ENCODE peak calls at places on chromosome 2, in eight cellular contexts. L is naive thymus-derived CD4-positive, alpha-beta T cell; S is esophagus muscularis mucosa; O is IMR-90; A is tibial artery; Z is gastrocnemius medialis; K is ovary; F is HCT116. C is an unnamed sample. For H3K4me1, the result is how much of the 10 kb centered on the place peaks cover.

GRCh38 chr2:68357608-68358337 is 7.3 kb upstream of the PLEK start:
- DNase-seq in L (no peak), S (no peak), O (peak), A (no peak), Z (peak), K (no peak), F (peak), C (peak)

GRCh38 chr2:122191331-122191730 is 435.9 kb downstream of the TSN start:
- DNase-seq in L (no peak), S (no peak), O (no peak), A (no peak), Z (no peak), K (no peak), F (peak), C (peak)

GRCh38 chr2:178271629-178272333 is 77.5 kb downstream of the OSBPL6 start:
- DNase-seq in L (no peak), S (no peak), O (peak), A (peak), Z (peak), K (peak), F (no peak), C (no peak)

GRCh38 chr2:105376789-105377231 is 22.0 kb downstream of the FHL2 start:
- DNase-seq in L (no peak), S (no peak), O (peak), A (no peak), Z (no peak), K (peak), F (no peak), C (no peak)

GRCh38 chr2:200585730-200586643 is at the start of gene AOX1:
- DNase-seq in L (no peak), S (peak), O (peak), A (peak), Z (peak), K (peak), F (no peak), C (no peak)

GRCh38 chr2:158685646-158686045 is 109.5 kb upstream of the DAPL1 start:
- DNase-seq in L (no peak), S (no peak), O (no peak), A (no peak), Z (no peak), K (no peak), F (no peak), C (no peak)

GRCh38 chr2:86017901-86018896 is 87.5 kb downstream of the POLR1A start:
- DNase-seq in L (no peak), S (no peak), O (peak), A (peak), Z (peak), K (no peak), F (no peak), C (no peak)

GRCh38 chr2:9836074-9836473 is 7.2 kb upstream of the TAF1B start:
- DNase-seq in L (no peak), S (no peak), O (no peak), A (no peak), Z (no peak), K (no peak), F (no peak), C (no peak)

GRCh38 chr2:235217814-235218213 is 266.0 kb downstream of the SH3BP4 start:
- DNase-seq in L (no peak), S (peak), O (peak), A (no peak), Z (no peak), K (no peak), F (no peak), C (no peak)

GRCh38 chr2:71783215-71783614 is 329.9 kb downstream of the DYSF start:
- DNase-seq in L (no peak), S (no peak), O (peak), A (no peak), Z (no peak), K (no peak), F (no peak), C (no peak)

GRCh38 chr2:241238693-241239198 is 50.3 kb downstream of the ANO7 start:
- DNase-seq in L (no peak), S (no peak), O (no peak), A (no peak), Z (no peak), K (no peak), F (no peak), C (no peak)

GRCh38 chr2:39379643-39380524 is 57.2 kb downstream of the MAP4K3 start:
- DNase-seq in L (no peak), S (no peak), O (peak), A (no peak), Z (no peak), K (no peak), F (peak), C (no peak)

GRCh38 chr2:122565364-122565763 is 809.9 kb downstream of the TSN start:
- DNase-seq in L (no peak), S (no peak), O (no peak), A (no peak), Z (no peak), K (no peak), F (no peak), C (no peak)

GRCh38 chr2:215879977-215880940 is 133.1 kb downstream of the MREG start:
- DNase-seq in L (no peak), S (no peak), O (peak), A (no peak), Z (no peak), K (no peak), F (no peak), C (no peak)

GRCh38 chr2:85765081-85765731 is 11.4 kb downstream of the ATOH8 start:
- DNase-seq in L (no peak), S (no peak), O (no peak), A (no peak), Z (no peak), K (no peak), F (no peak), C (no peak)

GRCh38 chr2:74415762-74416395 is 5.5 kb downstream of the C2orf81 start:
- DNase-seq in L (no peak), S (no peak), O (no peak), A (no peak), Z (no peak), K (no peak), F (no peak), C (no peak)

GRCh38 chr2:54598347-54599325 is 124.8 kb upstream of the EML6 start:
- DNase-seq in L (no peak), S (no peak), O (peak), A (no peak), Z (no peak), K (no peak), F (no peak), C (no peak)
- H3K4me1 ChIP-seq in L (half or more), S (half or more), O (under half), A (under half), Z (half or more), K (under half), F (under half), C (under half)

DNA sequence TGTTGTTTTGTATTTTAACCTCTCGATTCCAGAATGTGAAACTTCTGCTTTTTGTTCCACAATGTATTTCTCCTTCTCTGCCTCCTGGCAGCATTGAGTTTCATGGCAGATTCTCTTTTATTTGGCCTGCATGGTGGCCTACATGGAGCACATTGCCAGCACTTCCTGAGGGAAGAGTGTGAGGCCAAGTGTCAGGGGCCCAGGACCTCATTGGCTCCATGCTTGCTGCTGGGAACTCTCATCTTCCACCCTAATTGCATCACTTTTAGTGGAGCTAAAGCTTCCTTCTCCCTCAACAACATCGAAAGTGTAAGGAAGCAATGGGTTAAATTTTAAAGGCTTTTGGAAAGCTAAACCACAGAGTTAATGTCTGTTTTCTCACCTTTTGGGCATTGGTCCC is 9.5 kb downstream of the TRIB2 start:
- DNase-seq in L (no peak), S (no peak), O (no peak), A (no peak), Z (no peak), K (no peak), F (no peak), C (no peak)
- H3K4me1 ChIP-seq in L (half or more), S (under half), O (under half), A (under half), Z (under half), K (under half), F (under half), C (half or more)

GRCh38 chr2:47087051-47087450 is 68.1 kb downstream of the STPG4 start:
- DNase-seq in L (no peak), S (no peak), O (no peak), A (no peak), Z (no peak), K (no peak), F (no peak), C (no peak)
- H3K4me1 ChIP-seq in L (under half), S (under half), O (under half), A (under half), Z (under half), K (under half), F (under half), C (under half)

GRCh38 chr2:42217914-42218313 is 48.8 kb downstream of the EML4 start:
- DNase-seq in L (no peak), S (no peak), O (no peak), A (no peak), Z (no peak), K (no peak), F (no peak), C (no peak)
- H3K4me1 ChIP-seq in L (under half), S (under half), O (under half), A (under half), Z (under half), K (under half), F (under half), C (under half)

GRCh38 chr2:28423856-28424605 is 31.4 kb downstream of the FOSL2 start:
- DNase-seq in L (peak), S (no peak), O (peak), A (peak), Z (no peak), K (no peak), F (no peak), C (peak)
- H3K4me1 ChIP-seq in L (under half), S (under half), O (under half), A (under half), Z (under half), K (under half), F (under half), C (under half)